ENCODE peak calls at places on chromosomes 4 and X, in five cellular contexts. L is natural killer cell, N is mucosa of descending colon, I is A549, X is cardiac fibroblast. W is an unnamed sample.

GRCh38 chr4:82043809-82044137 is 330.0 kb downstream of the HNRNPD start:
- DNase-seq in L (no peak), X (no peak), N (no peak), I (no peak), W (no peak)

GRCh38 chr4:173074501-173074946 is 94.1 kb upstream of the GALNT7 start:
- DNase-seq in L (no peak), I (peak), N (no peak), X (peak), W (no peak)

GRCh38 chr4:11428701-11429571 is at the start of gene HS3ST1:
- DNase-seq in X (peak), L (peak), N (peak), I (peak), W (peak)

GRCh38 chrX:2145672-2146412 is 354.9 kb downstream of the DHRSX start:
- DNase-seq in L (no peak), I (no peak), N (no peak), X (no peak), W (no peak)

GRCh38 chr4:165301833-165302232 is 25.6 kb upstream of the MSMO1 start:
- DNase-seq in X (peak), I (no peak), N (no peak), L (no peak), W (no peak)

GRCh38 chr4:20287246-20287645 is 35.5 kb downstream of the SLIT2 start:
- DNase-seq in X (peak), I (no peak), N (no peak), L (no peak), W (no peak)

GRCh38 chr4:154743683-154744340 is at the start of gene LRAT:
- DNase-seq in L (no peak), N (peak), I (peak), X (no peak), W (no peak)

GRCh38 chr4:138452823-138453222 is 210.7 kb upstream of the SLC7A11 start:
- DNase-seq in N (no peak), I (no peak), X (no peak), L (no peak), W (no peak)

GRCh38 chr4:63218837-63219236 is 1190.4 kb downstream of the TECRL start:
- DNase-seq in I (no peak), N (no peak), X (no peak), L (no peak), W (no peak)

GRCh38 chrX:135543924-135544323 is 23.5 kb downstream of the INTS6L start:
- DNase-seq in N (peak), X (no peak), I (peak), L (peak), W (no peak)

GRCh38 chr4:81523672-81524436 is 52.1 kb upstream of the RASGEF1B start:
- DNase-seq in N (no peak), L (no peak), X (no peak), I (no peak), W (no peak)

GRCh38 chr4:177511611-177512010 is 69.4 kb upstream of the AGA start:
- DNase-seq in X (no peak), N (peak), I (no peak), L (no peak), W (no peak)

GRCh38 chr4:172169871-172170270 is 356.7 kb downstream of the GALNTL6 start:
- DNase-seq in X (no peak), N (no peak), L (no peak), I (no peak), W (no peak)

GRCh38 chr4:110196871-110197420 is 1.5 kb downstream of the ELOVL6 start:
- DNase-seq in N (peak), I (peak), L (peak), X (peak), W (no peak)

GRCh38 chrX:30278365-30278764 is 30.8 kb downstream of the NR0B1 start:
- DNase-seq in N (no peak), L (no peak), X (peak), I (no peak), W (no peak)

GRCh38 chr4:40923326-40924095 is 173.8 kb downstream of the NSUN7 start:
- DNase-seq in I (no peak), L (no peak), X (no peak), N (no peak), W (no peak)

GRCh38 chrX:112832481-112833095 is 8.0 kb downstream of the AMOT start:
- DNase-seq in I (no peak), L (no peak), N (peak), X (no peak), W (no peak)

GRCh38 chr4:168200685-168201084 is 108.3 kb downstream of the ANXA10 start:
- DNase-seq in I (peak), X (peak), N (no peak), L (no peak), W (no peak)

GRCh38 chrX:45623266-45623665 is 422.6 kb upstream of the DIPK2B start:
- DNase-seq in N (no peak), X (peak), L (no peak), I (peak), W (no peak)

GRCh38 chr4:161132715-161133425 is 1030.9 kb downstream of the FSTL5 start:
- DNase-seq in N (no peak), I (no peak), X (no peak), L (no peak), W (no peak)

GRCh38 chr4:39621582-39621981 is 17.1 kb downstream of the SMIM14 start:
- DNase-seq in N (no peak), L (no peak), X (peak), I (peak), W (no peak)

GRCh38 chrX:138877746-138878145 is 166.2 kb upstream of the FGF13 start:
- DNase-seq in L (no peak), N (no peak), X (peak), I (no peak), W (no peak)

GRCh38 chrX:155179343-155179997 is 36.8 kb upstream of the VBP1 start:
- DNase-seq in X (peak), N (no peak), I (no peak), L (no peak), W (no peak)

GRCh38 chr4:153788419-153789276 is at the start of gene SFRP2:
- DNase-seq in L (no peak), N (no peak), I (no peak), X (no peak), W (no peak)

GRCh38 chr4:3572363-3572762 is 40.1 kb upstream of the LRPAP1 start:
- DNase-seq in X (no peak), N (no peak), L (no peak), I (no peak), W (no peak)
- TF ChIP-seq CTCF in X (no peak), N (no peak), L (no peak), I (no peak), W (no peak)

DNA sequence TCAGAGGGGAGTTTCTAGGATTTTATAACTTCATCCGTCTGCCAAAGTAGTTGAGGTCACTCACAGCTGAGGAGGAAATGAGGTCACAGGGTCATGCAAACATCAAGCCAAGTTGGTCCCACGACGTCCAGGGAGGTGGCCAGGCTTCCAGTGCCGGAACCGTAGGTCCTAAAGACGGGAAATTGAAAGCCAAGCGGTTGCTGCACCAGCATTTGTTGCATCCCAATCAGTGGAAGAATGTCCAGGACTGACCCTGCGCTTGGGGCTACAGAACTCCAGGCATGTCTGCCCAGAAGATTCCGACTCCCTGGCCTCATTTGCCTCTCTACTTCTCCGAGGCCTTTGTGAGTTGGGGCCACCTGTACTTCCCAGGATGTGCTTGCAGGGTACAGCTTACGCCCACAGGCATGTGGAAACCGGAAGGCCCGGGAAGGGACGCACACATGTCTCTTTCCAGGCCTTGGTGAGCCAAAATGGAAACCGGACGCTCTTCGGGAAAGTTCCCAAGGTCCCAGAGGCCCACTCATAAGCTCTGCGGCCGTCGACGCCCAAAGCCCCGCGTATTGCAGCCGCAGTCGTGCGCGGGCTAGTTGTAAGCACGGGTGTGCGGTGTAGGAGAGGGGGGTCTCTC is 9.4 kb downstream of the PRDM8 start:
- DNase-seq in L (no peak), I (no peak), X (peak), N (no peak), W (no peak)
- TF ChIP-seq CTCF in L (no peak), I (no peak), X (no peak), N (no peak), W (no peak)

GRCh38 chr4:188341428-188341827 is 202.2 kb downstream of the TRIML1 start:
- DNase-seq in L (no peak), X (no peak), N (no peak), I (no peak), W (no peak)
- TF ChIP-seq CTCF in L (no peak), X (no peak), N (no peak), I (no peak), W (no peak)

GRCh38 chr4:139606600-139607301 is 50.7 kb upstream of the SETD7 start:
- DNase-seq in N (no peak), L (no peak), X (peak), I (peak), W (no peak)
- TF ChIP-seq CTCF in N (no peak), L (no peak), X (peak), I (no peak), W (no peak)

GRCh38 chr4:4753643-4754042 is 105.8 kb upstream of the MSX1 start:
- DNase-seq in N (no peak), I (no peak), X (no peak), L (no peak), W (no peak)

GRCh38 chr4:4752025-4752424 is 107.4 kb upstream of the MSX1 start:
- DNase-seq in N (no peak), L (no peak), I (no peak), X (no peak), W (no peak)

GRCh38 chr4:4752576-4753401 is 106.7 kb upstream of the MSX1 start:
- DNase-seq in N (no peak), X (no peak), L (no peak), I (no peak), W (no peak)

GRCh38 chr4:4754641-4755040 is 104.8 kb upstream of the MSX1 start:
- DNase-seq in N (no peak), L (no peak), I (no peak), X (no peak), W (no peak)

GRCh38 chr4:4755306-4755705 is 104.2 kb upstream of the MSX1 start:
- DNase-seq in I (no peak), N (no peak), X (no peak), L (no peak), W (no peak)
- TF ChIP-seq CTCF in I (no peak), N (no peak), X (no peak), L (no peak), W (no peak)

GRCh38 chr4:8906991-8907595 is 35.5 kb upstream of the HMX1 start:
- DNase-seq in L (no peak), N (no peak), I (no peak), X (no peak), W (no peak)

GRCh38 chr4:8906668-8906970 is 35.0 kb upstream of the HMX1 start:
- DNase-seq in I (no peak), X (no peak), N (no peak), L (no peak), W (no peak)

GRCh38 chr4:8908206-8908893 is 36.7 kb upstream of the HMX1 start:
- DNase-seq in L (peak), N (no peak), I (no peak), X (no peak), W (no peak)

GRCh38 chr4:8905773-8906667 is 34.4 kb upstream of the HMX1 start:
- DNase-seq in X (no peak), N (no peak), L (no peak), I (no peak), W (no peak)

DNA sequence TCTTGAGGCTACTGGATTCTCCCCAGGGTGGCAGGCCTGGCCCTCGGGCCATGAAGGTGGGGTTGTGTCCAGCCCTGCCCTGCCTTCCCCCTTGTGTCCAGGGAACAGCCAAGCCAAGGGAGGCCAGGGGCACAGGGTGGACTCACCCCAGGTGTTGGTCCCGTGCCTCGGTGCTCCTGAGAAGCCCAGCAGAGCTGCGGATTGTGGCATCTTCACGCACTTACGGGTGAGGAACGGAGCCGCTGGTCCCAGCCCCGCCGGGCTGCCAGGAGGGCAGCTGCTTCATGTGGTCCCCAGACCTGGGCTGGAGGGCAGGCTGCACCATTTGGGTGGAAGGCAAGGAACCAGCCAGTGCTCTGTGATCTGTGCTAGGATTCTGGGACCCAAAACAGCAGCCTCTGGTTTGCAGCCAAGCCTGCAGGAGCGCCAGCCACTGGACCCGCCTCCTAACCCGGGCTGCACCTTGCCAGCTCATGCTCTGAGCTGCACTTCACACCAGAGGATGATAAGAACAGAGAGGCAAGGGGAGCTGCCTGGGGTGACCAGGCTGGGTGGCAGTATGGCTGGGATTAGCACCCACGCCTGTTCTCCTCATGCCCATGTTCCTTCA is 36.1 kb upstream of the HMX1 start:
- DNase-seq in I (no peak), N (no peak), X (no peak), L (no peak), W (no peak)
- TF ChIP-seq CTCF in I (no peak), N (no peak), X (no peak), L (no peak), W (no peak)

GRCh38 chr4:12595489-12595888 is 888.7 kb downstream of the RAB28 start:
- DNase-seq in N (no peak), X (no peak), L (no peak), I (no peak), W (no peak)

DNA sequence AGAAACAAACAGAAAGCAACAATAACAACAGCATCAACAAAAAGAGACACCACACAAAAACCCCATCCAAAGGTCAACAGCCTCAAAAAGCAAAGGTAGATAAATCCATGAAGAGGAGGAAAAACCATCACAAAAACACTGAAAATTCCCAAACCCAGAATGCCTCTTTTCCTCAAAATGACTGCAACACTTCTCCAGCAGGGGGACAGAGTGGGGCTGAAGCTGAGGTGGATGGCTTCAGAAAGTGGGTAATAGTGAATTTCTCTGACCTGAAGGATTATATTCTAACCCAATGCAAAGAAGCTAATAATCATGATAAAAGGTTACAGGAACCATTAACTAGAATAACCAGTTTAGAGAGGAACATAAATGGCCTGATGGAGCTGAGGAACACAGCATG is 888.2 kb downstream of the RAB28 start:
- DNase-seq in N (no peak), L (no peak), X (no peak), I (no peak), W (no peak)
- TF ChIP-seq CTCF in N (no peak), L (no peak), X (peak), I (no peak), W (no peak)

GRCh38 chr4:99723555-99724450 is 66.2 kb upstream of the C4orf54 start:
- DNase-seq in N (peak), I (peak), L (no peak), X (peak), W (no peak)
- TF ChIP-seq CTCF in N (no peak), I (no peak), L (no peak), X (no peak), W (no peak)

GRCh38 chr4:140150886-140151699 is 2.9 kb downstream of the MAML3 start:
- DNase-seq in I (peak), N (peak), X (peak), L (peak), W (peak)

GRCh38 chr4:140150636-140150885 is 3.4 kb downstream of the MAML3 start:
- DNase-seq in L (no peak), I (no peak), X (no peak), N (peak), W (peak)

GRCh38 chr4:140152015-140152703 is 1.8 kb downstream of the MAML3 start:
- DNase-seq in N (no peak), L (peak), I (no peak), X (no peak), W (no peak)

GRCh38 chr4:140151700-140152014 is 2.3 kb downstream of the MAML3 start:
- DNase-seq in X (peak), N (peak), I (peak), L (peak), W (peak)

GRCh38 chr4:140149851-140150635 is 3.9 kb downstream of the MAML3 start:
- DNase-seq in X (peak), L (peak), N (peak), I (peak), W (peak)
- TF ChIP-seq CTCF in X (peak), L (no peak), N (no peak), I (no peak), W (no peak)

GRCh38 chrX:56765816-56766553 is 36.9 kb downstream of the NBDY start:
- DNase-seq in L (no peak), I (no peak), N (no peak), X (peak), W (no peak)

GRCh38 chrX:56762707-56763555 is 33.9 kb downstream of the NBDY start:
- DNase-seq in N (no peak), L (no peak), I (no peak), X (no peak), W (no peak)

GRCh38 chrX:56763556-56764152 is 34.6 kb downstream of the NBDY start:
- DNase-seq in X (no peak), I (no peak), N (no peak), L (no peak), W (peak)

GRCh38 chrX:56764975-56765791 is 36.1 kb downstream of the NBDY start:
- DNase-seq in I (no peak), L (no peak), N (no peak), X (no peak), W (no peak)

DNA sequence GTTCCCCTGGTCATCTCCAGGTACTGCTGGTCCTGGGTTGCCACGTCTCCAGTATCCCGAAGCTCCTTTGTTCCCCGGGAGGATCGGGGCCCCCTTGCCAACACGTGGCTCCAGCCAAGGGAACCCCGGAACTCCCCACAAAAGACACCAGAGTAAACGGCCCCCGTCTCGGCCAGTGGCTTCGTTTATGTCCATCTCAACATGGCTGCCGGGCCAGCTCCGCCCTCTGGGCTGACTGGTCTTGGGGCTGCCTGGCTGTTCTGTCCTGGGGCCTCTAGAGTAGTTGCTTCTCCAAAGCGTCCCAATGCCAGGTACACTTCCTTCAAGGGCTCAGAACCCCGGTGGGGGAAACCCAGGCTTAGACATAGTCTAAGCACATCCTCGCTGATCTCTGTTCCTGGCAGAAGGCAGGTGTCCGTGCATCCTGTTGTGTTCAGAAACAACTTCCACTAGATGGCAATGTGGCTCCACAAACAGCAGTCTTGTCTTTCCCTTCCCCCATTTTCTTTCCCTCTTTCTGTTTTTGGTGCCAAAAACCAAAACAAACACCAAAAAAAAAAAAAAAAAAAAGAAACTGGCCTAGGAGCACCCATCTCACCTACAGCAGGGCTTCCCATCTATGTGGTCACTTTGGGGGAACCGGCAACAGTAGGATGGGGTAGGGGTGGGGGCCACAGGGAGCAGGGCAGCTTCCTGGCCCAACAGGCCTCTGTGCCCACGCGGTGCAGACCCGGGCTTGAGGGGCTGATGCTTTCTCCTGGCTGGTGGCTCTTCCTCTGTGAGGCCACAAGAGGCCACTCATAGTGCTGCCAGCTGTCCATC is 35.3 kb downstream of the NBDY start:
- DNase-seq in L (peak), N (peak), X (peak), I (peak), W (peak)
- TF ChIP-seq CTCF in L (peak), N (no peak), X (peak), I (peak), W (no peak)